ENCODE peak calls at places on chromosome 10, in ten cellular contexts. P is sigmoid colon, D is K562, W is SK-N-SH, F is tibial nerve, Q is stomach, J is transverse colon, U is ovary, S is A549, E is GM12878. G is an unnamed sample.

GRCh38 chr10:24952701-24953349 is 419 bp upstream of the PRTFDC1 start:
- DNase-seq in D (peak), F (no peak), P (peak), E (no peak), W (peak), Q (peak), U (peak), S (peak), J (peak), G (peak)

GRCh38 chr10:118485641-118486040 is 109.8 kb downstream of the PRLHR start:
- DNase-seq in J (no peak), E (no peak), Q (no peak), U (no peak), W (no peak), S (no peak), P (no peak), F (no peak), D (no peak), G (peak)

GRCh38 chr10:132538790-132539421 is 1.3 kb downstream of the INPP5A start:
- DNase-seq in F (no peak), D (no peak), S (no peak), W (peak), J (peak), E (no peak), Q (no peak), U (peak), P (peak), G (no peak)

GRCh38 chr10:84155521-84155920 is 16.2 kb downstream of the GHITM start:
- DNase-seq in W (no peak), U (no peak), F (no peak), E (no peak), D (no peak), Q (no peak), S (no peak), P (no peak), J (no peak), G (no peak)

GRCh38 chr10:95183132-95183450 is 10.9 kb upstream of the ACSM6 start:
- DNase-seq in U (no peak), F (no peak), P (no peak), Q (no peak), D (no peak), W (no peak), S (no peak), E (no peak), J (no peak), G (no peak)

GRCh38 chr10:103262229-103262628 is 14.7 kb upstream of the INA start:
- DNase-seq in E (no peak), D (no peak), W (no peak), F (no peak), J (no peak), S (no peak), Q (no peak), P (no peak), U (no peak), G (no peak)

GRCh38 chr10:5832946-5833345 is 19.7 kb upstream of the GDI2 start:
- DNase-seq in S (no peak), D (no peak), W (no peak), F (no peak), P (peak), J (peak), Q (peak), U (no peak), E (no peak), G (no peak)

GRCh38 chr10:16843252-16843870 is 26.1 kb upstream of the RSU1 start:
- DNase-seq in W (peak), U (no peak), J (no peak), F (no peak), Q (no peak), D (peak), P (no peak), S (peak), E (peak), G (no peak)

GRCh38 chr10:114995468-114995867 is 57.5 kb downstream of the TRUB1 start:
- DNase-seq in J (no peak), F (no peak), D (no peak), U (no peak), S (no peak), E (no peak), P (no peak), W (no peak), Q (no peak), G (no peak)

GRCh38 chr10:58157076-58157766 is 110.5 kb downstream of the IPMK start:
- DNase-seq in P (no peak), E (no peak), F (no peak), W (no peak), J (no peak), U (no peak), D (no peak), Q (peak), S (no peak), G (no peak)

GRCh38 chr10:118692911-118693310 is 61.9 kb downstream of the CACUL1 start:
- DNase-seq in J (no peak), P (no peak), D (no peak), U (no peak), E (no peak), W (peak), S (no peak), F (no peak), Q (no peak), G (no peak)

GRCh38 chr10:131487822-131488221 is 176.3 kb upstream of the TCERG1L start:
- DNase-seq in Q (no peak), F (no peak), J (no peak), W (no peak), E (no peak), D (no peak), S (no peak), U (no peak), P (no peak), G (no peak)

GRCh38 chr10:34744590-34744989 is 70.5 kb downstream of the PARD3 start:
- DNase-seq in W (peak), Q (no peak), D (no peak), E (no peak), J (no peak), P (no peak), S (no peak), U (no peak), F (no peak), G (no peak)

GRCh38 chr10:84118395-84119006 is 20.8 kb upstream of the GHITM start:
- DNase-seq in S (no peak), Q (no peak), J (no peak), P (no peak), D (peak), F (no peak), U (no peak), W (no peak), E (no peak), G (peak)

GRCh38 chr10:72685264-72685921 is 6.5 kb upstream of the MCU start:
- DNase-seq in W (no peak), F (no peak), Q (no peak), E (no peak), U (no peak), J (peak), P (no peak), D (no peak), S (no peak), G (no peak)

GRCh38 chr10:639751-640672 is 49.5 kb downstream of the DIP2C start:
- DNase-seq in E (no peak), Q (no peak), D (no peak), W (no peak), S (no peak), J (no peak), F (no peak), U (no peak), P (peak), G (no peak)

DNA sequence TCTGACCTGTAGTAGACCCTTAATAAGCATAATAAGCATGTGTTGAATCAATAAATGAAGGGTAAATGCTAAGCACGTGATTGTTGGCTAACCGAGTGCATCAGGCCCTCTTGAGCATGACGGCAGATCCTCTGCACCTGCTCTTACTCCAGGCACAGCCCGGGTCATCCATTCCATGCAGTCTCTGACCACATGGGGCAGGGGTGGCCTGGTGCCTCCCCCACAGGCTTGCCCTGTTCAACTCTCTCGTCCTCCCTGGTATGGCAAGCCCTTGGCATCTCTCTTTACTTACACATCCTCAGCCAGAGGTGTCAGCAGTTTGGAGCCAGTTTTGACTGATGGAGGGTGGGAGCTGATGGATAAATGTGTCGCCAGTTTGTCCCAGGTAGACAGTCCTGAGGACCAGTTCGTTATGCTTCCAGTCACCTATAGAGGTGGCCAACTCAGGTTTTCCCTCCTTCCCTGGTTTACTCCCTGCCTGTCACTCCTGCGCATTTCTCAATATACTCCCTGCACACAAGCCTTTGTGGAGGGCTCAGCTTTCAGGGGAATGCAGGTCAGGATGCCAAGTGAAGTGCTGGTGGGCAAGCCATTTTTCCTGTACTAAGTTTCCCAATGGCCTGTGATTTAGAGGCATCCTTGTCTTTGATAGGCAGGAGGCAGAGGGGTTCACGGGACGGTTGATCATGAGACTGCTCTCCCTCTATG is 473.7 kb upstream of the ZMIZ1 start:
- DNase-seq in U (no peak), W (no peak), J (no peak), D (no peak), S (no peak), F (no peak), Q (no peak), E (no peak), P (no peak), G (no peak)
- TF ChIP-seq EP300 in U (no peak), W (no peak), J (no peak), D (no peak), S (no peak), F (no peak), Q (no peak), E (no peak), P (no peak), G (no peak)

DNA sequence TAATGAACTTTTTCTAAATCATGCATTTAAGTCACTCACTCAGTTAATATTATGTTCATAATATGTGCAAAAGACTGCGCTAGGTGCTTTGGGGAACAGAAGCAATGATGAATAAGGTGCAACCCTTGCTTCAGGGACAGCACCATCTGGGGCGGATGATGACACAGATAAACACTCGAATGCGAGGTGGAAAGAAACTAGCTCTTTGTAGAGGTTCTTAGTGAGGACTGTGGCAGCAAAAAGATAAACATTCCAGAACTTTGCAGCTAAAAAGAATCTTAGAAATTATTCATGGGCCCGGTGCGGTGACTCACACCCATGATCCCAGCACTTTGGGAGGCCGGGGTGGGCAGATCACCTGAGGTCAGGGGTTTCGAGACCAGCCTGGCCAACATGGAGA is 29.7 kb upstream of the CHST15 start:
- DNase-seq in J (no peak), P (no peak), Q (no peak), S (no peak), F (no peak), U (no peak), W (no peak), E (no peak), D (no peak), G (no peak)
- H3K4me3 ChIP-seq in J (no peak), P (no peak), Q (no peak), S (no peak), F (no peak), U (no peak), W (no peak), E (no peak), D (no peak), G (no peak)

GRCh38 chr10:15197276-15197675 is 28.8 kb upstream of the NMT2 start:
- DNase-seq in U (no peak), D (no peak), P (no peak), Q (no peak), S (no peak), F (no peak), W (no peak), J (no peak), E (no peak), G (no peak)
- TF ChIP-seq EP300 in U (no peak), D (no peak), P (no peak), Q (no peak), S (no peak), F (no peak), W (no peak), J (no peak), E (no peak), G (no peak)

GRCh38 chr10:30215631-30216030 is 133.4 kb downstream of the MTPAP start:
- DNase-seq in E (no peak), S (no peak), D (no peak), J (no peak), Q (no peak), P (peak), W (no peak), U (no peak), F (no peak), G (no peak)
- H3K4me3 ChIP-seq in E (no peak), S (no peak), D (no peak), J (no peak), Q (no peak), P (no peak), W (no peak), U (no peak), F (no peak), G (no peak)

DNA sequence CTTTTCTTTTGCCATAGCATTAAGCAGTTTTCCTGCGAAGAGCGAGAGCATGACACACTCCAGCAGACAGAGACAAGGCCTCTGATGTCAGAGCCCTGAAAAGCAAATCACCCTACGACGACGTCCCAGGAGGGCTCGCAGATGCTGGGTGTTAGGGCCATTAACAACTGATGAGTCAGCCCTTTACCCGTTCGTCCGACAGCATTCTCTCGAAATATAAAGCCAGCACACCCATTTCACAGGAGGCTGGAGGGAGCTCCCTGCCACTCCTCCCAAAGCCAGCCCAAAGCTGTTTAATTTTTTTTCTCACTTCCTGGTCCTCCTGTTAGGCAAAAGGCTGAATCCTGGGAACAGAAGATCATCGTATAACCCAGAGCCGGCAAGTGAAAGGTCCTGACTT is 311.2 kb upstream of the ZMIZ1 start:
- DNase-seq in P (no peak), J (no peak), U (no peak), F (no peak), D (peak), Q (no peak), W (no peak), S (no peak), E (no peak), G (no peak)
- TF ChIP-seq EP300 in P (no peak), J (no peak), U (no peak), F (no peak), D (no peak), Q (no peak), W (no peak), S (no peak), E (no peak), G (no peak)

GRCh38 chr10:90988024-90988423 is 67.1 kb upstream of the ANKRD1 start:
- DNase-seq in F (no peak), D (no peak), S (no peak), J (no peak), U (no peak), W (no peak), Q (no peak), P (no peak), E (no peak), G (peak)
- H3K4me3 ChIP-seq in F (no peak), D (no peak), S (no peak), J (no peak), U (no peak), W (no peak), Q (no peak), P (no peak), E (no peak), G (no peak)

G was measured in esophagus muscularis mucosa.